ENCODE peak calls at places on chromosomes 3 and 15, in six cellular contexts. One of them, this sample, is unnamed.

GRCh38 chr15:52220251-52220650 is 29.1 kb upstream of the GNB5 start:
- DNase-seq in brain microvascular endothelial cell: no peak
- DNase-seq in SK-N-SH: no peak
- DNase-seq in CD8-positive, alpha-beta T cell: no peak
- DNase-seq in A549: no peak
- DNase-seq in nephron progenitor cell: no peak
- DNase-seq in this sample: no peak

GRCh38 chr15:85771781-85772445 is 22.8 kb downstream of the KLHL25 start:
- DNase-seq in CD8-positive, alpha-beta T cell: no peak
- DNase-seq in SK-N-SH: no peak
- DNase-seq in nephron progenitor cell: no peak
- DNase-seq in brain microvascular endothelial cell: no peak
- DNase-seq in A549: no peak
- DNase-seq in this sample: no peak

GRCh38 chr3:151146071-151146730 is 56.8 kb downstream of the GPR171 start:
- DNase-seq in brain microvascular endothelial cell: peak
- DNase-seq in SK-N-SH: peak
- DNase-seq in CD8-positive, alpha-beta T cell: peak
- DNase-seq in A549: peak
- DNase-seq in nephron progenitor cell: peak
- DNase-seq in this sample: peak

GRCh38 chr3:124854027-124854426 is 33.1 kb downstream of the ITGB5 start:
- DNase-seq in SK-N-SH: no peak
- DNase-seq in nephron progenitor cell: no peak
- DNase-seq in brain microvascular endothelial cell: no peak
- DNase-seq in CD8-positive, alpha-beta T cell: no peak
- DNase-seq in A549: no peak
- DNase-seq in this sample: no peak

GRCh38 chr3:98209244-98209643 is 42.7 kb downstream of the OR5H15 start:
- DNase-seq in CD8-positive, alpha-beta T cell: no peak
- DNase-seq in SK-N-SH: no peak
- DNase-seq in brain microvascular endothelial cell: no peak
- DNase-seq in A549: no peak
- DNase-seq in nephron progenitor cell: no peak
- DNase-seq in this sample: no peak

GRCh38 chr3:149152420-149152819 is 23.0 kb downstream of the HPS3 start:
- DNase-seq in CD8-positive, alpha-beta T cell: no peak
- DNase-seq in A549: no peak
- DNase-seq in nephron progenitor cell: no peak
- DNase-seq in brain microvascular endothelial cell: peak
- DNase-seq in SK-N-SH: no peak
- DNase-seq in this sample: no peak

GRCh38 chr3:158434412-158435038 is 136.5 kb upstream of the MLF1 start:
- DNase-seq in A549: peak
- DNase-seq in nephron progenitor cell: peak
- DNase-seq in brain microvascular endothelial cell: peak
- DNase-seq in CD8-positive, alpha-beta T cell: no peak
- DNase-seq in SK-N-SH: peak
- DNase-seq in this sample: peak

GRCh38 chr15:58608129-58608590 is 141.3 kb downstream of the ADAM10 start:
- DNase-seq in brain microvascular endothelial cell: peak
- DNase-seq in nephron progenitor cell: no peak
- DNase-seq in A549: no peak
- DNase-seq in SK-N-SH: no peak
- DNase-seq in CD8-positive, alpha-beta T cell: no peak
- DNase-seq in this sample: no peak

GRCh38 chr15:92164327-92165000 is 229.2 kb upstream of the ST8SIA2 start:
- DNase-seq in SK-N-SH: no peak
- DNase-seq in nephron progenitor cell: no peak
- DNase-seq in brain microvascular endothelial cell: peak
- DNase-seq in CD8-positive, alpha-beta T cell: no peak
- DNase-seq in A549: no peak
- DNase-seq in this sample: no peak

GRCh38 chr15:44713006-44713966 is 2.0 kb downstream of the B2M start:
- DNase-seq in CD8-positive, alpha-beta T cell: no peak
- DNase-seq in A549: peak
- DNase-seq in SK-N-SH: peak
- DNase-seq in nephron progenitor cell: no peak
- DNase-seq in brain microvascular endothelial cell: no peak
- DNase-seq in this sample: no peak

GRCh38 chr3:124610130-124610529 is 120.1 kb upstream of the UMPS start:
- DNase-seq in brain microvascular endothelial cell: no peak
- DNase-seq in CD8-positive, alpha-beta T cell: no peak
- DNase-seq in A549: no peak
- DNase-seq in SK-N-SH: no peak
- DNase-seq in nephron progenitor cell: no peak
- DNase-seq in this sample: no peak

GRCh38 chr3:175608351-175608750 is 749.2 kb downstream of the NAALADL2 start:
- DNase-seq in SK-N-SH: no peak
- DNase-seq in brain microvascular endothelial cell: no peak
- DNase-seq in nephron progenitor cell: no peak
- DNase-seq in CD8-positive, alpha-beta T cell: no peak
- DNase-seq in A549: no peak
- DNase-seq in this sample: no peak

GRCh38 chr15:61528590-61528929 is 299.5 kb upstream of the RORA start:
- DNase-seq in CD8-positive, alpha-beta T cell: no peak
- DNase-seq in brain microvascular endothelial cell: no peak
- DNase-seq in nephron progenitor cell: no peak
- DNase-seq in SK-N-SH: no peak
- DNase-seq in A549: no peak
- DNase-seq in this sample: no peak

GRCh38 chr15:82543155-82543554 is 2.9 kb upstream of the RPS17 start:
- DNase-seq in SK-N-SH: no peak
- DNase-seq in nephron progenitor cell: no peak
- DNase-seq in A549: no peak
- DNase-seq in brain microvascular endothelial cell: peak
- DNase-seq in CD8-positive, alpha-beta T cell: no peak
- DNase-seq in this sample: no peak

GRCh38 chr15:27183182-27183581 is 212.2 kb downstream of the GABRG3 start:
- DNase-seq in brain microvascular endothelial cell: no peak
- DNase-seq in SK-N-SH: peak
- DNase-seq in CD8-positive, alpha-beta T cell: no peak
- DNase-seq in nephron progenitor cell: no peak
- DNase-seq in A549: no peak
- DNase-seq in this sample: no peak

GRCh38 chr15:25989327-25989726 is 126.2 kb upstream of the ATP10A start:
- DNase-seq in SK-N-SH: no peak
- DNase-seq in A549: no peak
- DNase-seq in CD8-positive, alpha-beta T cell: no peak
- DNase-seq in nephron progenitor cell: no peak
- DNase-seq in brain microvascular endothelial cell: no peak
- DNase-seq in this sample: no peak

GRCh38 chr3:55173504-55173903 is 245.6 kb upstream of the LRTM1 start:
- DNase-seq in brain microvascular endothelial cell: no peak
- DNase-seq in SK-N-SH: no peak
- DNase-seq in CD8-positive, alpha-beta T cell: no peak
- DNase-seq in A549: no peak
- DNase-seq in nephron progenitor cell: no peak
- DNase-seq in this sample: no peak

GRCh38 chr3:187264051-187264450 is 27.5 kb downstream of the MASP1 start:
- DNase-seq in nephron progenitor cell: no peak
- DNase-seq in SK-N-SH: no peak
- DNase-seq in A549: peak
- DNase-seq in brain microvascular endothelial cell: peak
- DNase-seq in CD8-positive, alpha-beta T cell: no peak
- DNase-seq in this sample: no peak

GRCh38 chr3:170344971-170345370 is 12.5 kb upstream of the SKIL start:
- DNase-seq in SK-N-SH: no peak
- DNase-seq in nephron progenitor cell: no peak
- DNase-seq in A549: no peak
- DNase-seq in brain microvascular endothelial cell: no peak
- DNase-seq in CD8-positive, alpha-beta T cell: no peak
- DNase-seq in this sample: no peak

GRCh38 chr15:92636950-92637481 is 18.6 kb downstream of the FAM174B start:
- DNase-seq in brain microvascular endothelial cell: no peak
- DNase-seq in nephron progenitor cell: peak
- DNase-seq in A549: no peak
- DNase-seq in CD8-positive, alpha-beta T cell: no peak
- DNase-seq in SK-N-SH: peak
- DNase-seq in this sample: peak

GRCh38 chr3:180619723-180620122 is 17.8 kb downstream of the TTC14 start:
- DNase-seq in brain microvascular endothelial cell: no peak
- DNase-seq in CD8-positive, alpha-beta T cell: no peak
- DNase-seq in nephron progenitor cell: no peak
- DNase-seq in SK-N-SH: no peak
- DNase-seq in A549: no peak
- DNase-seq in this sample: no peak

GRCh38 chr15:69390575-69390974 is 23.6 kb upstream of the KIF23 start:
- DNase-seq in SK-N-SH: no peak
- DNase-seq in CD8-positive, alpha-beta T cell: no peak
- DNase-seq in nephron progenitor cell: no peak
- DNase-seq in A549: no peak
- DNase-seq in brain microvascular endothelial cell: peak
- DNase-seq in this sample: no peak

GRCh38 chr3:109640146-109640652 is 302.9 kb upstream of the DPPA4 start:
- DNase-seq in brain microvascular endothelial cell: no peak
- DNase-seq in nephron progenitor cell: no peak
- DNase-seq in SK-N-SH: no peak
- DNase-seq in CD8-positive, alpha-beta T cell: no peak
- DNase-seq in A549: no peak
- DNase-seq in this sample: no peak

GRCh38 chr3:30440147-30440604 is 166.2 kb upstream of the TGFBR2 start:
- DNase-seq in nephron progenitor cell: no peak
- DNase-seq in SK-N-SH: no peak
- DNase-seq in brain microvascular endothelial cell: peak
- DNase-seq in CD8-positive, alpha-beta T cell: no peak
- DNase-seq in A549: peak
- DNase-seq in this sample: no peak

GRCh38 chr15:43238691-43239131 is 17.9 kb upstream of the EPB42 start:
- DNase-seq in A549: no peak
- DNase-seq in brain microvascular endothelial cell: no peak
- DNase-seq in CD8-positive, alpha-beta T cell: no peak
- DNase-seq in nephron progenitor cell: no peak
- DNase-seq in SK-N-SH: no peak
- DNase-seq in this sample: no peak

GRCh38 chr3:27079427-27080105 is 289.6 kb downstream of the NEK10 start:
- DNase-seq in CD8-positive, alpha-beta T cell: no peak
- DNase-seq in nephron progenitor cell: no peak
- DNase-seq in brain microvascular endothelial cell: no peak
- DNase-seq in SK-N-SH: no peak
- DNase-seq in A549: no peak
- DNase-seq in this sample: no peak

DNA sequence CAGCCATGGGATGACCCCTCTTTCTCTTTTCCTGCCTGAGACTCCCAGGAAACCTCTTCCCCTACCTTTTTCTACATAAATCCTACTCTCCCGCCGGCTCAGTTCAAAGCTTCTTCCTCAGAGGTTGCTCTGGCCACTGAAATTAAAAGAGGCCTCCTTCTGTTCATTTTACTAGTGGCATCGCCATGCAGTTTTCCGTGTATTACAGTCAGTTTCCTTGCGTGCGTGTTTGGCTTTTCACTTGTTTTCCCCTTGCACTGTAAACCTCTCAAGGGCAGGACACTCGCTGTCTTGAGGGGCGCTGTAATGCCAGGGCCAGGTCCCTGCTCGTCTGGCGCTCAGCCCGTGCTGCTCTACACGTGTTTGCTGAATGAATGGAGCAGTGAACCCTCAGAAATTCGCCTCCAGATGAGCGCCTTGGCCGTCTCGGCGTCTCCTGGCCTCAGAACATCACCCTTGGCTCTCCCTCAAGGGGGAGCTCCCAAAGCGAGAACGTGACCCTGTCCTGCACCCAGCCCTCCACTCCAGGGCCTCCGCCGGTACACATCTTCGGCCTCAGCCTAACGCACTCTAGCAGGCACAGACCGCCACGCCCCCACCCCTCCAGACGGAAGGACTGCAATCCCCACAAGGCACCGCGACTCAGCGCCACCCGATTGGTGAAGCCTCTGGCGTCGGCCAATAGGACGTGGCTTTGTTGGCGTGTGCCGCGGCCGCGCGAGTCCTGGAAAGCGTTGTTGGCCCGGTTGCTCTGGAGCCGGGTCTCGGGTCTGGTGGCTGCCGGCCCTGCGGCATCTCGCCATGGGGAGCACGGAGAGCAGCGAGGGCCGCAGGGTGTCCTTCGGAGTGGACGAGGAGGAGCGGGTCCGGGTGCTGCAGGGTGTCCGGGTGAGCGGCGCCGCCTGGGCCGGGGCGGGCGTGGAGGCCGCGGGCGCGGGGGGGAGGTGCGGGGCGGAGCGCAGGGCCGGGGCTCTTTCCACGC is at the start of gene CHCHD6:
- DNase-seq in CD8-positive, alpha-beta T cell: peak
- DNase-seq in A549: peak
- DNase-seq in brain microvascular endothelial cell: peak
- DNase-seq in SK-N-SH: peak
- DNase-seq in nephron progenitor cell: peak
- DNase-seq in this sample: peak
- TF ChIP-seq CTCF in CD8-positive, alpha-beta T cell: no peak
- TF ChIP-seq CTCF in A549: peak
- TF ChIP-seq CTCF in brain microvascular endothelial cell: peak
- TF ChIP-seq CTCF in SK-N-SH: peak
- TF ChIP-seq CTCF in nephron progenitor cell: no peak
- TF ChIP-seq CTCF in this sample: no peak

GRCh38 chr3:139455855-139456254 is 20.5 kb downstream of the RBP2 start:
- DNase-seq in brain microvascular endothelial cell: no peak
- DNase-seq in nephron progenitor cell: no peak
- DNase-seq in A549: peak
- DNase-seq in CD8-positive, alpha-beta T cell: no peak
- DNase-seq in SK-N-SH: peak
- DNase-seq in this sample: no peak
- TF ChIP-seq CTCF in brain microvascular endothelial cell: peak
- TF ChIP-seq CTCF in nephron progenitor cell: peak
- TF ChIP-seq CTCF in A549: no peak
- TF ChIP-seq CTCF in CD8-positive, alpha-beta T cell: no peak
- TF ChIP-seq CTCF in SK-N-SH: peak
- TF ChIP-seq CTCF in this sample: peak

GRCh38 chr3:10160925-10161324 is 3.8 kb upstream of the IRAK2 start:
- DNase-seq in A549: no peak
- DNase-seq in nephron progenitor cell: no peak
- DNase-seq in CD8-positive, alpha-beta T cell: no peak
- DNase-seq in brain microvascular endothelial cell: no peak
- DNase-seq in SK-N-SH: no peak
- DNase-seq in this sample: no peak
- TF ChIP-seq CTCF in A549: no peak
- TF ChIP-seq CTCF in nephron progenitor cell: no peak
- TF ChIP-seq CTCF in CD8-positive, alpha-beta T cell: no peak
- TF ChIP-seq CTCF in brain microvascular endothelial cell: no peak
- TF ChIP-seq CTCF in SK-N-SH: no peak
- TF ChIP-seq CTCF in this sample: no peak

DNA sequence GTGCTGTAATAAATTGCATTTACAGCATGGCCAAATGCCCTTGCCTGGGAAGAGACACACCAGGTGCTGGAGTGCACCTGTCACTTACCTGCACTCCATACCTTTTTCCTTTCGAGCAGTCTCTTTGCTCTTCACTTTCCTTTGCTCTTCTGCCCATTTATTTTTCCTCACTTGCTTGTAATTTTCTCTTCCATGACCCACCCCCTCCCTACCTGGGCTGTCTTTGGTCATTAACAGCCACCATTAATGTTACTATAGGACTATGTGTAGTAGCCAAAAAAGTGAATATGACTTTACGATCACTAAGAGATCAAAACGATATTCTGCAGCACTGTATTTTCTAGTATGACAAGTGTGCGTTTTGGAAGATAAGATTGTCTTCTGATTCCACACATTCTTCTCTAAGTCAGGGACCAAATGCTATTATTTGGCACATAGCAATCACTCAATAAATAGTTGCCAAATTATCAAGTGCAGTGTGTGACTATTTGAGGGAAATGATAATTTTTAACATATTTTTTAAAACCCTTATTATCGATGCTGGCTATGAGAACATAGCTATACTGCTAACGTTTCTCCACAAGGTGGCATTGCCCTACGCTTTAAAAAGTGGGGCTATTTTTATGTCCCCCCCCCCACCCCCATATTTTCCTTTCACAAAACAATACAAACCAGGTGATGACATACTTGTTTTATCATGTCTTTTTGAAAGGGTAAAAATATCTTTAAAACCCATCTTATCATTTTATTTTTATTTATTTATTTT is 114.4 kb downstream of the GHSR start:
- DNase-seq in A549: no peak
- DNase-seq in nephron progenitor cell: no peak
- DNase-seq in CD8-positive, alpha-beta T cell: no peak
- DNase-seq in brain microvascular endothelial cell: no peak
- DNase-seq in SK-N-SH: no peak
- DNase-seq in this sample: no peak
- TF ChIP-seq CTCF in A549: peak
- TF ChIP-seq CTCF in nephron progenitor cell: no peak
- TF ChIP-seq CTCF in CD8-positive, alpha-beta T cell: no peak
- TF ChIP-seq CTCF in brain microvascular endothelial cell: peak
- TF ChIP-seq CTCF in SK-N-SH: peak
- TF ChIP-seq CTCF in this sample: no peak

This sample was measured in glutamatergic neuron.